ENCODE peak calls at places on chromosomes 5 and 9, in five cellular contexts. One of them, this sample, is unnamed.

GRCh38 chr5:91225848-91226686 is 157.1 kb downstream of the ARRDC3 start:
- DNase-seq in right cardiac atrium: peak
- DNase-seq in left ventricle myocardium inferior: no peak
- DNase-seq in brain microvascular endothelial cell: no peak
- DNase-seq in bronchial epithelial cell: peak
- DNase-seq in this sample: no peak

GRCh38 chr5:170034231-170034630 is 53.9 kb upstream of the INSYN2B start:
- DNase-seq in left ventricle myocardium inferior: no peak
- DNase-seq in right cardiac atrium: no peak
- DNase-seq in bronchial epithelial cell: no peak
- DNase-seq in brain microvascular endothelial cell: no peak
- DNase-seq in this sample: no peak

GRCh38 chr5:80127037-80127642 is 92.0 kb downstream of the THBS4 start:
- DNase-seq in brain microvascular endothelial cell: no peak
- DNase-seq in right cardiac atrium: no peak
- DNase-seq in left ventricle myocardium inferior: no peak
- DNase-seq in bronchial epithelial cell: no peak
- DNase-seq in this sample: no peak

GRCh38 chr9:111805841-111806241 is 11.1 kb upstream of the SHOC1 start:
- DNase-seq in brain microvascular endothelial cell: peak
- DNase-seq in right cardiac atrium: no peak
- DNase-seq in left ventricle myocardium inferior: no peak
- DNase-seq in bronchial epithelial cell: peak
- DNase-seq in this sample: no peak

GRCh38 chr9:36813149-36813548 is 220.9 kb downstream of the PAX5 start:
- DNase-seq in bronchial epithelial cell: no peak
- DNase-seq in brain microvascular endothelial cell: no peak
- DNase-seq in left ventricle myocardium inferior: no peak
- DNase-seq in right cardiac atrium: no peak
- DNase-seq in this sample: no peak

GRCh38 chr9:124360277-124360676 is 55.0 kb downstream of the PSMB7 start:
- DNase-seq in bronchial epithelial cell: no peak
- DNase-seq in left ventricle myocardium inferior: no peak
- DNase-seq in right cardiac atrium: no peak
- DNase-seq in brain microvascular endothelial cell: no peak
- DNase-seq in this sample: no peak

GRCh38 chr9:110148384-110148783 is 59.6 kb downstream of the C9orf152 start:
- DNase-seq in brain microvascular endothelial cell: no peak
- DNase-seq in right cardiac atrium: peak
- DNase-seq in bronchial epithelial cell: no peak
- DNase-seq in left ventricle myocardium inferior: no peak
- DNase-seq in this sample: no peak

GRCh38 chr5:16483361-16483760 is 17.8 kb upstream of the ZNF622 start:
- DNase-seq in brain microvascular endothelial cell: no peak
- DNase-seq in left ventricle myocardium inferior: no peak
- DNase-seq in bronchial epithelial cell: peak
- DNase-seq in right cardiac atrium: no peak
- DNase-seq in this sample: no peak

GRCh38 chr5:93158841-93159240 is 422.2 kb downstream of the NR2F1-AS1 start:
- DNase-seq in left ventricle myocardium inferior: no peak
- DNase-seq in right cardiac atrium: peak
- DNase-seq in bronchial epithelial cell: peak
- DNase-seq in brain microvascular endothelial cell: peak
- DNase-seq in this sample: peak

GRCh38 chr5:14778789-14779070 is 92.8 kb downstream of the ANKH start:
- DNase-seq in brain microvascular endothelial cell: no peak
- DNase-seq in left ventricle myocardium inferior: no peak
- DNase-seq in bronchial epithelial cell: no peak
- DNase-seq in right cardiac atrium: no peak
- DNase-seq in this sample: no peak

GRCh38 chr5:14777187-14777586 is 94.4 kb downstream of the ANKH start:
- DNase-seq in brain microvascular endothelial cell: no peak
- DNase-seq in bronchial epithelial cell: no peak
- DNase-seq in left ventricle myocardium inferior: no peak
- DNase-seq in right cardiac atrium: no peak
- DNase-seq in this sample: no peak

GRCh38 chr5:14775857-14776256 is 95.7 kb downstream of the ANKH start:
- DNase-seq in brain microvascular endothelial cell: peak
- DNase-seq in bronchial epithelial cell: peak
- DNase-seq in right cardiac atrium: peak
- DNase-seq in left ventricle myocardium inferior: peak
- DNase-seq in this sample: no peak

GRCh38 chr5:14777932-14778788 is 93.4 kb downstream of the ANKH start:
- DNase-seq in left ventricle myocardium inferior: no peak
- DNase-seq in right cardiac atrium: no peak
- DNase-seq in brain microvascular endothelial cell: no peak
- DNase-seq in bronchial epithelial cell: no peak
- DNase-seq in this sample: no peak

DNA sequence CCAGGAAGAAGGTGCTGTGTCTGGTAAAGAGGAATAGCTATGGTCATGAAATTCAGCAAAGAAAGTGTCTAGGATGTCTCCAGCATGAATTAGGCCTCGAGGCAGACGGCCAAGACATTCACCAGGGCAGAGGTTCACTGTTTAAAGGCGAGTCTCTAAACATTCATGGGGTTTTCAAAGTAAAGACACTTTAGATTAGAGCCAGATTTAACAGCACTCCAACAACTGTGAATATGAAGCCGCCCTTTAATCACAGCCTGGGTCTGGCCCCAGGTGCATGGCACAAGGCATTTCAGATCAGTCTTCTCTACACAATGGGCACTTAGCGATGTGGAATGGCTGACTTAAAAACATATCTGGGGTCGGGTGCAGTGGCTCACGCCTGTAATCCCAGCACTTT is 94.9 kb downstream of the ANKH start:
- DNase-seq in right cardiac atrium: no peak
- DNase-seq in left ventricle myocardium inferior: no peak
- DNase-seq in brain microvascular endothelial cell: peak
- DNase-seq in bronchial epithelial cell: no peak
- DNase-seq in this sample: no peak
- H3K4me3 ChIP-seq in right cardiac atrium: no peak
- H3K4me3 ChIP-seq in left ventricle myocardium inferior: no peak
- H3K4me3 ChIP-seq in brain microvascular endothelial cell: no peak
- H3K4me3 ChIP-seq in bronchial epithelial cell: no peak
- H3K4me3 ChIP-seq in this sample: no peak

GRCh38 chr9:304519-305185 is 90.0 kb downstream of the DOCK8 start:
- DNase-seq in brain microvascular endothelial cell: peak
- DNase-seq in right cardiac atrium: no peak
- DNase-seq in bronchial epithelial cell: peak
- DNase-seq in left ventricle myocardium inferior: no peak
- DNase-seq in this sample: no peak
- H3K4me3 ChIP-seq in brain microvascular endothelial cell: no peak
- H3K4me3 ChIP-seq in right cardiac atrium: no peak
- H3K4me3 ChIP-seq in bronchial epithelial cell: no peak
- H3K4me3 ChIP-seq in left ventricle myocardium inferior: no peak
- H3K4me3 ChIP-seq in this sample: no peak

GRCh38 chr9:122923947-122924346 is 7.4 kb downstream of the ZBTB26 start:
- DNase-seq in left ventricle myocardium inferior: no peak
- DNase-seq in brain microvascular endothelial cell: no peak
- DNase-seq in right cardiac atrium: no peak
- DNase-seq in bronchial epithelial cell: no peak
- DNase-seq in this sample: no peak

DNA sequence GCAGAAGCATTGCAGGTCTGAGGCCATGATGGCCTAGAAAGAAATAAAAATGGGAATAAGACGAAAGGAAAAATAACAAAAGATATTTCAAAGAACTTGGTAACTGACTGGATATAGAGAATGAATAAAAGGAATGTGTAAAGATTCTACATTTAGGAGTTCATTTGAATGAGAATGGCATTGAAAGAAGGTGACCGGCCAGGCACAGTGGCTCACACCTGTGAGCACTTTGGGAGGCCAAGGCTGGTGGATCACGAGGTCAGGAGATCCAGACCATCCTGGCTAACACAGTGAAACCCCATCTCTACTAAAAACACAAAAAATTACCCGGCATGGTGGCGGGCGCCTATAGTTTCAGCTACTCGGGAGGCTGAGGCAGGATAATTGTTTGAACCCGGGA is 8.6 kb downstream of the ZBTB26 start:
- DNase-seq in left ventricle myocardium inferior: no peak
- DNase-seq in brain microvascular endothelial cell: no peak
- DNase-seq in bronchial epithelial cell: no peak
- DNase-seq in right cardiac atrium: no peak
- DNase-seq in this sample: no peak
- H3K4me3 ChIP-seq in left ventricle myocardium inferior: no peak
- H3K4me3 ChIP-seq in brain microvascular endothelial cell: no peak
- H3K4me3 ChIP-seq in bronchial epithelial cell: no peak
- H3K4me3 ChIP-seq in right cardiac atrium: no peak
- H3K4me3 ChIP-seq in this sample: no peak

GRCh38 chr5:142697356-142697807 is 11.5 kb upstream of the FGF1 start:
- DNase-seq in right cardiac atrium: peak
- DNase-seq in left ventricle myocardium inferior: peak
- DNase-seq in brain microvascular endothelial cell: peak
- DNase-seq in bronchial epithelial cell: no peak
- DNase-seq in this sample: peak

GRCh38 chr5:142697846-142698245 is 12.0 kb upstream of the FGF1 start:
- DNase-seq in right cardiac atrium: peak
- DNase-seq in bronchial epithelial cell: no peak
- DNase-seq in brain microvascular endothelial cell: peak
- DNase-seq in left ventricle myocardium inferior: peak
- DNase-seq in this sample: peak

GRCh38 chr5:142698447-142698846 is 12.6 kb upstream of the FGF1 start:
- DNase-seq in right cardiac atrium: no peak
- DNase-seq in brain microvascular endothelial cell: no peak
- DNase-seq in left ventricle myocardium inferior: no peak
- DNase-seq in bronchial epithelial cell: no peak
- DNase-seq in this sample: no peak

GRCh38 chr5:142694092-142694856 is 8.4 kb upstream of the FGF1 start:
- DNase-seq in bronchial epithelial cell: no peak
- DNase-seq in right cardiac atrium: no peak
- DNase-seq in left ventricle myocardium inferior: no peak
- DNase-seq in brain microvascular endothelial cell: no peak
- DNase-seq in this sample: no peak

GRCh38 chr5:142696379-142696778 is 10.5 kb upstream of the FGF1 start:
- DNase-seq in bronchial epithelial cell: no peak
- DNase-seq in brain microvascular endothelial cell: no peak
- DNase-seq in right cardiac atrium: no peak
- DNase-seq in left ventricle myocardium inferior: no peak
- DNase-seq in this sample: no peak
- H3K4me3 ChIP-seq in bronchial epithelial cell: no peak
- H3K4me3 ChIP-seq in brain microvascular endothelial cell: no peak
- H3K4me3 ChIP-seq in right cardiac atrium: peak
- H3K4me3 ChIP-seq in left ventricle myocardium inferior: peak
- H3K4me3 ChIP-seq in this sample: no peak

DNA sequence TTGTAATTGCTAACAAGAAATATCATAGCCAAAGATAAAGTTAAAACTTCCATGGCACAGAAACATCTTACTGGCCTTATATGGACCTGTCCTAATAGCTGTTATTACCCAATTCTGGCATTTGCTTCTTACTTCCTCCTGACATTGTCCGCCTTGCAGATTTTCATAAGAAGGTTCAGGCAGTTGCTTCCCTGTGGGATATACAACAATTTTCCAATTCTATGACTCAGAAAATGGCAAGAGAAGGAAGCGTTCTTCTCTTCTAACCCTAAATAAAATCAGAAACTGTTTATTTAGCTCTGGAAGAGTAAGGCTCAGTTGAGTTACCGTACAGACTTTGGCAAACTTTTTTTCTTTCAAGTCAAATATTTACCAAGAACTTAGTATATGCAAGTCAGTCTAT is 1.7 kb downstream of the PRKAA1 start:
- DNase-seq in left ventricle myocardium inferior: no peak
- DNase-seq in brain microvascular endothelial cell: no peak
- DNase-seq in right cardiac atrium: no peak
- DNase-seq in bronchial epithelial cell: peak
- DNase-seq in this sample: no peak
- H3K4me3 ChIP-seq in left ventricle myocardium inferior: peak
- H3K4me3 ChIP-seq in brain microvascular endothelial cell: peak
- H3K4me3 ChIP-seq in right cardiac atrium: peak
- H3K4me3 ChIP-seq in bronchial epithelial cell: peak
- H3K4me3 ChIP-seq in this sample: peak

This sample was measured in psoas muscle.